ENCODE peak calls at places on chromosomes 6 and 20, in ten cellular contexts. E is GM23338, A is breast epithelium, N is stomach, X is HCT116, P is GM12891, C is prostate gland, Q is HepG2, K is esophagus muscularis mucosa, L is transverse colon. F is an unnamed sample.

GRCh38 chr20:38127011-38127621 is 38.0 kb downstream of the TGM2 start:
- DNase-seq in C (no peak), Q (no peak), P (no peak), X (peak), K (no peak), L (no peak), N (peak), A (no peak), E (no peak), F (no peak)

GRCh38 chr20:18739785-18740184 is 73.8 kb upstream of the SCP2D1 start:
- DNase-seq in K (no peak), E (peak), Q (no peak), X (no peak), L (peak), P (no peak), N (no peak), C (no peak), A (no peak), F (no peak)

GRCh38 chr6:50818673-50819072 is at the start of gene TFAP2B:
- DNase-seq in L (no peak), K (no peak), A (no peak), X (no peak), C (no peak), Q (no peak), N (no peak), P (no peak), E (no peak), F (no peak)

GRCh38 chr6:64727075-64727474 is 980.0 kb downstream of the EYS start:
- DNase-seq in Q (no peak), K (no peak), P (no peak), E (no peak), X (no peak), N (no peak), C (no peak), L (no peak), A (no peak), F (no peak)

GRCh38 chr6:64330694-64331309 is 695.2 kb downstream of the PHF3 start:
- DNase-seq in L (peak), C (peak), E (peak), Q (peak), P (no peak), A (peak), N (peak), K (no peak), X (no peak), F (peak)

GRCh38 chr6:85473748-85474147 is 23.9 kb downstream of the NT5E start:
- DNase-seq in Q (no peak), A (no peak), X (no peak), L (no peak), C (no peak), K (no peak), N (no peak), E (no peak), P (no peak), F (no peak)

GRCh38 chr20:10915815-10916214 is 242.0 kb upstream of the JAG1 start:
- DNase-seq in N (no peak), K (no peak), E (no peak), C (no peak), L (no peak), P (no peak), Q (no peak), A (no peak), X (no peak), F (no peak)

GRCh38 chr6:104227502-104227901 is 632.2 kb downstream of the HACE1 start:
- DNase-seq in L (no peak), K (no peak), N (no peak), X (no peak), Q (no peak), P (no peak), A (no peak), E (no peak), C (no peak), F (no peak)

GRCh38 chr20:25287631-25288290 is 39.9 kb downstream of the PYGB start:
- DNase-seq in A (no peak), C (no peak), Q (no peak), X (no peak), K (no peak), L (peak), E (no peak), N (no peak), P (no peak), F (no peak)

GRCh38 chr6:33746036-33746600 is 587 bp downstream of the IP6K3 start:
- DNase-seq in K (no peak), C (no peak), L (peak), E (peak), P (no peak), A (peak), X (no peak), Q (no peak), N (no peak), F (no peak)
- TF ChIP-seq POLR2AphosphoS5 in K (peak), C (no peak), L (peak), E (no peak), P (no peak), A (no peak), X (no peak), Q (no peak), N (peak), F (no peak)

GRCh38 chr6:41405941-41406340 is 70.5 kb downstream of the NCR2 start:
- DNase-seq in P (no peak), A (no peak), Q (no peak), C (no peak), L (no peak), X (no peak), N (no peak), K (no peak), E (no peak), F (no peak)

GRCh38 chr6:41409489-41409888 is 74.1 kb downstream of the NCR2 start:
- DNase-seq in K (no peak), E (no peak), Q (no peak), C (no peak), N (no peak), A (no peak), X (no peak), L (no peak), P (no peak), F (no peak)

GRCh38 chr6:41408982-41409381 is 73.6 kb downstream of the NCR2 start:
- DNase-seq in Q (no peak), A (no peak), C (no peak), X (no peak), E (peak), P (no peak), N (no peak), L (no peak), K (no peak), F (no peak)

GRCh38 chr6:41408576-41408975 is 73.2 kb downstream of the NCR2 start:
- DNase-seq in E (peak), A (no peak), P (no peak), X (no peak), Q (no peak), L (no peak), C (no peak), N (no peak), K (no peak), F (no peak)

DNA sequence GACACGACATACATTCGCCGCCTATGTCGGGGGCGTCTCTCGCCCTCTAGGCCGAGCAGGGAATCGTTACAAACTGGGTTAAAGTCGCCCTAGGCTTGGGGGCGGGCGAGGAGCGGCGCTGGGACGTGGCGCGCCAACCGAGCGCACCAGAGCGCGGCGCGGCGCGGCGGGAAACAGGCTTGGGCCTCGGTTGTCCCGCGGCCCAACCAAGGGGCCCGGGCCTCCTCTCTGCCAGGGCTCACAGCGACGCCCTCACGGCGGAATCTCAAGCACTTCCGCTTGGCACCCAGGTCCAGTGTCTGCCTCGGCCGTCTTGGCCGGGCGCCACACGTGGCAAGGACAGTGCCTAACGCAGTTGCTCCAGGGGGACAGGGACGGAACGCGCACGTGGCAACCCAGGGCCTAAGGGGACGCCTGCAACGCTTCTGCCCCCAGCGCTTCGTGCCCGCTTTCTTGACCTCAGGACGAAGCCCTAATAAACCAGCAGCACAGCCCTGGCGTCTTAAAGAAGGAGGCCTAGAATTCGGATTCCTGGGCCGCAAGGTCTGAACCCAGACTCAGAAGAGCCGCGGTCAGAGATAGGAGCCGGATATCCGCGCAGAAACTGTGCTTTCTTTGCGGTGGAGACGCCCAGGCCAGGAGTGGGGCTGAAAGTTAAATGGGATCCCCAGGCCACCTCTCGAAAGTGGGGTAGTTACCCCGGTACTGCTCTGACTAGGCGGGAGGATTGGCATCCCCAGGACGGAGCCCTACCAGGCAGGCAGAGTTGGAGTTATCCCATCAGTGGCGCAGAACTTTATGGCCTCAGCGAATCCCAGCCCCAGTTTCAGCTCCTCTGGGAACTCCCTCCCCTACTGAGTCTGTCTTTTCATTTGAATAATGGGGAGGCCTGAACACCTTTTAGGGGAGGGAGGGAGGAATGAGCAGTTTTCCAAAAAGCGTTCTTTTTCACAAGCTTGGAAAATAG is 71.7 kb downstream of the NCR2 start:
- DNase-seq in A (no peak), X (no peak), N (no peak), Q (no peak), K (no peak), L (no peak), P (no peak), E (peak), C (no peak), F (no peak)
- TF ChIP-seq POLR2AphosphoS5 in A (no peak), X (no peak), N (no peak), Q (no peak), K (no peak), L (no peak), P (no peak), E (no peak), C (no peak), F (no peak)

GRCh38 chr6:150683320-150683719 is 83.6 kb downstream of the PLEKHG1 start:
- DNase-seq in C (no peak), P (no peak), N (no peak), A (no peak), K (peak), E (no peak), X (no peak), L (no peak), Q (no peak), F (no peak)

GRCh38 chr6:150686566-150686965 is 86.9 kb downstream of the PLEKHG1 start:
- DNase-seq in P (no peak), K (no peak), E (no peak), L (no peak), C (no peak), N (no peak), A (no peak), X (no peak), Q (no peak), F (no peak)

GRCh38 chr6:150684161-150684560 is 84.5 kb downstream of the PLEKHG1 start:
- DNase-seq in X (no peak), P (no peak), E (no peak), K (no peak), L (no peak), A (no peak), C (no peak), N (no peak), Q (no peak), F (no peak)

GRCh38 chr6:150685860-150686259 is 86.2 kb downstream of the PLEKHG1 start:
- DNase-seq in C (no peak), L (peak), Q (peak), E (peak), N (no peak), P (peak), A (no peak), K (no peak), X (peak), F (peak)

GRCh38 chr6:150684715-150685459 is 85.2 kb downstream of the PLEKHG1 start:
- DNase-seq in E (no peak), K (no peak), P (no peak), C (no peak), L (peak), N (no peak), A (no peak), X (no peak), Q (no peak), F (no peak)
- TF ChIP-seq POLR2AphosphoS5 in E (no peak), K (peak), P (no peak), C (no peak), L (no peak), N (no peak), A (no peak), X (no peak), Q (no peak), F (no peak)

DNA sequence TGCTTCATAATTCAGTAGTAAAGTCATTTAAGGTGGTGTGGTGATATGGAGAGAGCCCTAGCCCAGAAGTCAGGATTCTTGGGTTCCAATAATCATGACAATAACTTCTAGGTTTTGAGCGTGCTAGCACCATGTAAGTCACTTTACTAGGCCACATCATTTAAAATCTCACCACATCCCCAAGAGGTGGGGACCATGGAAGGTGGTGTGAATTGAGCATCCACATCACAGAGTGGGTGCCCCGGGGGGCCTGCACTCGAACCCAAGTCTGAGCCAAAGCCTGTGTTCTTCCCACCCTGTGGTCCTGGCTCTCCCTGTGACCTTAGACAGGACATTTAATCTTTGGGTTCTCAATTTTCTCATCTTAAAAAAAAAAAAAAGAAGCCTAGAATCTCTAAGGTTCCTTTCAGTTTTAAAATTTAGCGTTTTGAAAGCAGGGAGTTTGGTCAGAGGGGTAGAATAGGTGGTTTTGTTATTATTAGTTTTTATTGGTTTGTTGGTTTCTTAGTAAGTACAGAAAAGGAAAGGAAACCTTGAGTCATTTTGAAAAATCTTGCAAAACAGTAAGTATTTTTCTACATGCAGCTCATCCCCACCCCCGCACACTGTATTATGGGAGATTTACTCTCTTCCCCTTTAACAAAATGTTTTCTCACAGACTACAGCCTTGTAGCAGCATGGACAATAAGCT is 26.4 kb downstream of the ARMC2 start:
- DNase-seq in N (no peak), L (peak), A (no peak), P (peak), X (no peak), C (no peak), K (no peak), Q (no peak), E (no peak), F (peak)
- TF ChIP-seq POLR2AphosphoS5 in N (no peak), L (no peak), A (no peak), P (no peak), X (no peak), C (no peak), K (no peak), Q (no peak), E (no peak), F (no peak)

DNA sequence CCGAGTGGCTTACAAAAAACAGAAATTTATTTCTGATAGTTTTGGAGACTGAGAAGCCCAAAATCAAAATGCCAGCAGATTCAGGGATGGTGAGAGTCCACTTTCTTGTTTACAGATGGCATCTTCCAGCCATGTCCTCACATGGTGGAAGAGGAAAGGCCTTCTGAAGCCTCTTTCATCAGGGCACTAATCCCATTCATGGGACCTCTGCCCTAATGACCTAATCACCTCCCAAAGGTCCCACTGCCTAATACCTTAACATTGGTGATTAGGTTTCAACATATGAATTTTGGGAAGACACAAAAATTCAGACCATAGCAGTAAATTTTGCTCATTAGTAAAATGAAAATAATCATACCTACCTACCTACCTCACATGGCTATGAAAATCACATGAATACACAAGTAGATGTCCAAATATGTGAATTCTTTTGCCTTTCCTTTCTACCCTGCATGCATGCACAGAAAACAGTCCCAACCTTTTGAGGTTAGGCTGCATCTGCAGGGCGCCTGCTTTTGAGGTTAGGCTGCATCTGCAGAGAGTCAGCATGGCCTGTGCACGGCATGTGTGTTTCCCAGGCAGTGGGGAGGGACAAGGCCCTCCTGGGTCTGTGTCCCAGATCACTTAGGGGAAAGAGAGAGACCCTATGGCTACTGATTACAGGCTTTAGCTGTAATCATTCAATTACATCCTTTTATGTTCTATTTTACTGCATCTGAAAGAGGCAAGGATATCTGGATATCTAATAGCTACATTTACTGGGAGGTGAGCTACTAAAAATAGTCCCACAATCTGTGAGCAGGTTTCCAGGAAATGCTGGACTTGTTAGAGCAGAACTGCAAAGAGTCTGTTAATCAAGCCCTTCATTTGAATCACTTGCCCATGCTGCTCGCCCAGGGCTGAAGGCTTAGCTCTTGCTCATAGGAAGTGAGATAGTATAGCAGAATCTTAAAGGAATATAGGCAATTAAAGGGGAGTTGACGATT is 497.7 kb upstream of the MARCKS start:
- DNase-seq in E (no peak), N (peak), X (no peak), A (no peak), L (no peak), P (no peak), Q (no peak), C (no peak), K (no peak), F (no peak)
- TF ChIP-seq POLR2AphosphoS5 in E (no peak), N (no peak), X (no peak), A (no peak), L (no peak), P (no peak), Q (no peak), C (no peak), K (no peak), F (no peak)

GRCh38 chr6:35486005-35486925 is 10.6 kb downstream of the TEAD3 start:
- DNase-seq in L (peak), N (peak), K (no peak), X (no peak), Q (no peak), A (peak), P (no peak), E (peak), C (peak), F (no peak)
- TF ChIP-seq POLR2AphosphoS5 in L (peak), N (peak), K (peak), X (peak), Q (no peak), A (peak), P (no peak), E (peak), C (peak), F (no peak)

GRCh38 chr20:19890358-19891117 is 126.6 kb upstream of the NAA20 start:
- DNase-seq in K (no peak), E (no peak), A (no peak), L (no peak), P (no peak), N (no peak), C (no peak), Q (no peak), X (no peak), F (no peak)

GRCh38 chr20:19887566-19888268 is 129.4 kb upstream of the NAA20 start:
- DNase-seq in E (no peak), A (peak), Q (no peak), L (no peak), P (no peak), X (no peak), N (no peak), C (no peak), K (no peak), F (no peak)

GRCh38 chr20:19886666-19887288 is 128.7 kb downstream of the RIN2 start:
- DNase-seq in P (no peak), Q (no peak), C (no peak), K (no peak), N (no peak), E (peak), X (no peak), L (peak), A (no peak), F (no peak)

GRCh38 chr20:19888269-19888669 is 128.9 kb upstream of the NAA20 start:
- DNase-seq in N (no peak), A (peak), P (no peak), C (peak), L (peak), K (no peak), X (no peak), Q (no peak), E (no peak), F (no peak)

DNA sequence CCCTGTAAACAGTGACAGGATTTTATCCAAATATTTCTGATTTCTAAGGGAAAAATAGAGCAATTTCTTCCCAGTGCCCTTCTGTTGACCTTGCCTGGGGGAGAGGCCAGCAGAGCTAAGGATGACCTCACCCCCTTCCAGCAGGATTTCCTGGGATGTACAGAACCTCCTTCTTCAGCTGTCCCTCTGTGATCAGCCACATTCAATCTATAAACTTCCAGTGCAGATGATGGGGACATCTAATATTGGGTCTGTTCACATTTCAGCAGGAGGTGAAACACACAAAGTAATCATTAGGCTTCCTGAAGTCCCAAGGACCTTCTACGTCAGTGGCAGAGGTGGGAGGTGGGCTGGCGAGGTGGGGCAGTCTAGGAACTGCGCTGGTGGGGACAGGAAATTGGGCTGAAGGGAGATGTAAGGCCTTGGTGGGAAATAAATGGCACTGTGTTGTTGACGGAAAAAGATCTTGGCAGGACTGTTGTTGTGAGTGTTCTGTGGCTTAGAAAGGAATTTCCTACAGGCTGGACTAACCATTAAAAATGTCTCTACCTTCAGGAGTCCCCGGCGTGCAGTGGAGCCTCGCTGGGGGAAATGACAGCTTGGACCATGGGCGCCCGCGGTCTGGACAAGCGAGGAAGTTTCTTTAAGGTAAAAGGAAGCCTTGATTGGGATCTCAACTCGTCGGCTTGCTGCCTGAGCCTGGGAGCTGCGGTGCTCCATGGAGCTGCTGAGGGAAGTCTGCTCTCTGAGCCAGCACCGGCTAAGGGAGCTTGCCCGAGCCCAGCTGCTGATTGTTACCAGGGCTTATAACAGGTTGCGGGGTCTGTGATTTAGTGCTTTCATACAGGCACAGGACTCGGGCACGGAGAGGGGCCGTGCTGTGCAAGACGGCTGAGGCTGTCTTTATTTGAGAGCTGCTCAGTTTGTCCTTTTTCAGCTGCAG is 127.9 kb upstream of the NAA20 start:
- DNase-seq in A (peak), K (no peak), C (peak), P (no peak), N (no peak), L (peak), E (peak), X (no peak), Q (no peak), F (no peak)
- TF ChIP-seq POLR2AphosphoS5 in A (peak), K (peak), C (peak), P (no peak), N (no peak), L (no peak), E (no peak), X (no peak), Q (no peak), F (no peak)

F was measured in HL-60.